ENCODE peak calls at places on chromosomes 4 and X, in seven cellular contexts. L, E, Q, J, B, O and H are unnamed samples.

GRCh38 chrX:37349131-37350033 is at the start of gene PRRG1:
- DNase-seq in L (peak; percentile 73), E (no peak), Q (no peak), J (peak; percentile 89), B (peak; percentile 91), O (peak; percentile 89), H (peak; percentile 83)

GRCh38 chrX:54449929-54450328 is 9.7 kb downstream of the TSR2 start:
- DNase-seq in L (no peak), E (no peak), Q (no peak), J (no peak), B (no peak), O (no peak), H (no peak)

GRCh38 chr4:28310926-28311325 is 1450.3 kb downstream of the STIM2 start:
- DNase-seq in L (no peak), E (no peak), Q (no peak), J (no peak), B (no peak), O (no peak), H (no peak)

GRCh38 chr4:90760059-90760458 is 632.9 kb downstream of the CCSER1 start:
- DNase-seq in L (no peak), E (no peak), Q (no peak), J (no peak), B (no peak), O (no peak), H (no peak)

GRCh38 chr4:77582151-77582550 is 23.5 kb upstream of the CXCL13 start:
- DNase-seq in L (no peak), E (no peak), Q (no peak), J (no peak), B (peak; percentile 24), O (no peak), H (no peak)

GRCh38 chr4:147547314-147548056 is 66.6 kb downstream of the EDNRA start:
- DNase-seq in L (no peak), E (no peak), Q (no peak), J (no peak), B (peak; percentile 68), O (no peak), H (no peak)

GRCh38 chr4:95548738-95549245 is at the start of gene UNC5C:
- DNase-seq in L (peak; percentile 73), E (no peak), Q (no peak), J (peak; percentile 78), B (peak; percentile 16), O (peak; percentile 92), H (peak; percentile 93)

GRCh38 chr4:142548491-142548890 is 297.6 kb downstream of the INPP4B start:
- DNase-seq in L (no peak), E (no peak), Q (no peak), J (no peak), B (peak; percentile 34), O (no peak), H (no peak)

GRCh38 chrX:77743720-77744119 is 42.3 kb downstream of the ATRX start:
- DNase-seq in L (no peak), E (no peak), Q (no peak), J (no peak), B (no peak), O (peak; percentile 5), H (no peak)

GRCh38 chr4:16196482-16197393 is 29.5 kb downstream of the TAPT1 start:
- DNase-seq in L (no peak), E (no peak), Q (no peak), J (no peak), B (peak; percentile 87), O (peak; percentile 90), H (no peak)

GRCh38 chr4:113499696-113500095 is 261.8 kb downstream of the CAMK2D start:
- DNase-seq in L (no peak), E (no peak), Q (no peak), J (no peak), B (peak; percentile 85), O (no peak), H (no peak)

GRCh38 chrX:68146054-68146453 is 287.2 kb downstream of the OPHN1 start:
- DNase-seq in L (no peak), E (no peak), Q (no peak), J (no peak), B (peak; percentile 61), O (peak; percentile 42), H (no peak)

GRCh38 chr4:53717064-53717549 is 125.8 kb upstream of the LNX1 start:
- DNase-seq in L (no peak), E (no peak), Q (no peak), J (no peak), B (peak; percentile 43), O (no peak), H (no peak)

GRCh38 chr4:56787380-56787779 is 34.1 kb downstream of the SPINK2 start:
- DNase-seq in L (no peak), E (no peak), Q (no peak), J (no peak), B (no peak), O (peak; percentile 64), H (no peak)

GRCh38 chr4:90028460-90028859 is 98.7 kb upstream of the CCSER1 start:
- DNase-seq in L (no peak), E (no peak), Q (no peak), J (no peak), B (no peak), O (peak; percentile 28), H (no peak)

GRCh38 chr4:54094449-54094848 is 5.5 kb upstream of the GSX2 start:
- DNase-seq in L (no peak), E (no peak), Q (no peak), J (no peak), B (no peak), O (no peak), H (no peak)

GRCh38 chrX:129771266-129771995 is 8.3 kb upstream of the SASH3 start:
- DNase-seq in L (no peak), E (peak; percentile 65), Q (no peak), J (no peak), B (no peak), O (no peak), H (no peak)

GRCh38 chr4:185865901-185866328 is 53.9 kb upstream of the SORBS2 start:
- DNase-seq in L (no peak), E (no peak), Q (no peak), J (no peak), B (peak; percentile 43), O (no peak), H (no peak)

GRCh38 chr4:123618606-123619005 is 222.0 kb downstream of the SPRY1 start:
- DNase-seq in L (no peak), E (no peak), Q (no peak), J (no peak), B (no peak), O (no peak), H (no peak)

GRCh38 chrX:41334866-41335589 is 1.1 kb downstream of the DDX3X start:
- DNase-seq in L (no peak), E (peak; percentile 54), Q (no peak), J (peak; percentile 75), B (peak; percentile 78), O (peak; percentile 59), H (peak; percentile 86)

GRCh38 chr4:128123036-128123435 is 61.9 kb downstream of the LARP1B start:
- DNase-seq in L (no peak), E (no peak), Q (no peak), J (no peak), B (no peak), O (peak; percentile 45), H (no peak)

GRCh38 chrX:23513121-23513520 is 154.2 kb upstream of the PRDX4 start:
- DNase-seq in L (no peak), E (no peak), Q (no peak), J (no peak), B (no peak), O (peak; percentile 29), H (no peak)

GRCh38 chr4:117777721-117778120 is 256.6 kb upstream of the NDST3 start:
- DNase-seq in L (no peak), E (no peak), Q (no peak), J (no peak), B (no peak), O (no peak), H (no peak)

GRCh38 chr4:18052158-18052557 is 30.6 kb upstream of the LCORL start:
- DNase-seq in L (no peak), E (no peak), Q (no peak), J (no peak), B (no peak), O (no peak), H (no peak)

DNA sequence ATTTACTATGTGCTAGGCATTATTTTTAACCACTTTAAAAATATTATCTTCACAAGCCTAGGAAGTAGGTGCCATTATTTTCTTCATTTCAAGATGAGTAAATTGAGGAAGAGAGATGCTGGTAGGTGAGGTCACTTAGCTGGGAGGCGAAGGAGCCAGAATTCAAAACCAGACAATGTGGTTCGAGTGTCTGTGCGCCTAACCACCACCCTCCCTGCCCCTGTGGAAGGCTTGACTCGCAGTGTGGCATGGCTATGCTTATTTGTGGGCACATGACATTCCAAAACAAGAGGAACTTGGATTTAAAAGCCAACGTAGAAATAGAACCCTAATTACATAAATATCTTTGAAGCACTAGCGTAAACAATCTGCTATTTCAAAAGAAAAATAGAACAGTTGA is 226.6 kb upstream of the PITX2 start:
- DNase-seq in L (no peak), E (no peak), Q (no peak), J (no peak), B (no peak), O (no peak), H (no peak)
- H3K4me1 ChIP-seq in L (no peaks in the 10 kb centered on the region), E (no peaks in the 10 kb centered on the region), Q (no peaks in the 10 kb centered on the region), J (no peaks in the 10 kb centered on the region), B (peaks cover 9% of the 10 kb centered on the region), O (no peaks in the 10 kb centered on the region), H (no peaks in the 10 kb centered on the region)

GRCh38 chrX:131279617-131280016 is 9.5 kb downstream of the IGSF1 start:
- DNase-seq in L (no peak), E (no peak), Q (no peak), J (no peak), B (no peak), O (no peak), H (no peak)
- H3K27me3 ChIP-seq in L (no peaks in the 10 kb centered on the region), E (peaks cover 5% of the 10 kb centered on the region), Q (no peaks in the 10 kb centered on the region), J (no peaks in the 10 kb centered on the region), B (no peaks in the 10 kb centered on the region), O (no peaks in the 10 kb centered on the region), H (no peaks in the 10 kb centered on the region)

GRCh38 chr4:37651781-37652377 is 34.3 kb downstream of the RELL1 start:
- DNase-seq in L (no peak), E (no peak), Q (no peak), J (no peak), B (no peak), O (no peak), H (no peak)
- H3K36me3 ChIP-seq in L (no peaks in the 10 kb centered on the region), E (peaks cover 18% of the 10 kb centered on the region), Q (peaks cover 6% of the 10 kb centered on the region), J (peaks cover 18% of the 10 kb centered on the region), B (no peaks in the 10 kb centered on the region), O (no peaks in the 10 kb centered on the region), H (no peaks in the 10 kb centered on the region)

GRCh38 chr4:168619266-168619631 is 122.4 kb downstream of the PALLD start:
- DNase-seq in L (no peak), E (no peak), Q (no peak), J (no peak), B (no peak), O (no peak), H (no peak)
- H3K4me1 ChIP-seq in L (peaks cover 2% of the 10 kb centered on the region), E (no peaks in the 10 kb centered on the region), Q (no peaks in the 10 kb centered on the region), J (no peaks in the 10 kb centered on the region), B (peaks cover 46% of the 10 kb centered on the region), O (peaks cover 9% of the 10 kb centered on the region), H (peaks cover 5% of the 10 kb centered on the region)